ENCODE peak calls at places on chromosomes 12 and 14, in five cellular contexts. One of them, this sample, is unnamed.

GRCh38 chr14:20632831-20633771 is 8.4 kb downstream of the OR6S1 start:
- DNase-seq in K562: peak
- DNase-seq in SK-N-SH: peak
- DNase-seq in GM12878: peak
- DNase-seq in HepG2: peak
- DNase-seq in this sample: peak

GRCh38 chr12:94873368-94874085 is 130.0 kb downstream of the NDUFA12 start:
- DNase-seq in SK-N-SH: peak
- DNase-seq in K562: no peak
- DNase-seq in HepG2: no peak
- DNase-seq in GM12878: no peak
- DNase-seq in this sample: no peak

GRCh38 chr12:122740351-122740750 is 9.7 kb upstream of the HCAR1 start:
- DNase-seq in SK-N-SH: no peak
- DNase-seq in GM12878: no peak
- DNase-seq in K562: peak
- DNase-seq in HepG2: no peak
- DNase-seq in this sample: no peak

GRCh38 chr12:118780939-118781338 is 200.4 kb upstream of the SRRM4 start:
- DNase-seq in GM12878: no peak
- DNase-seq in HepG2: peak
- DNase-seq in K562: no peak
- DNase-seq in SK-N-SH: no peak
- DNase-seq in this sample: no peak

GRCh38 chr12:49296034-49296835 is 1.3 kb downstream of the PRPH start:
- DNase-seq in SK-N-SH: peak
- DNase-seq in K562: peak
- DNase-seq in GM12878: no peak
- DNase-seq in HepG2: peak
- DNase-seq in this sample: peak

GRCh38 chr14:61460853-61461611 is 139.7 kb downstream of the PRKCH start:
- DNase-seq in GM12878: no peak
- DNase-seq in SK-N-SH: no peak
- DNase-seq in HepG2: peak
- DNase-seq in K562: peak
- DNase-seq in this sample: no peak

GRCh38 chr14:51147183-51147582 is 52.3 kb upstream of the TRIM9 start:
- DNase-seq in K562: no peak
- DNase-seq in SK-N-SH: no peak
- DNase-seq in GM12878: no peak
- DNase-seq in HepG2: peak
- DNase-seq in this sample: no peak

GRCh38 chr12:123621101-123621500 is 12.4 kb downstream of the EIF2B1 start:
- DNase-seq in K562: no peak
- DNase-seq in HepG2: no peak
- DNase-seq in SK-N-SH: no peak
- DNase-seq in GM12878: no peak
- DNase-seq in this sample: no peak

GRCh38 chr12:117408161-117408791 is 46.9 kb upstream of the NOS1 start:
- DNase-seq in K562: no peak
- DNase-seq in SK-N-SH: peak
- DNase-seq in GM12878: no peak
- DNase-seq in HepG2: no peak
- DNase-seq in this sample: peak

GRCh38 chr14:67574806-67575205 is 25.3 kb downstream of the PIGH start:
- DNase-seq in HepG2: no peak
- DNase-seq in K562: no peak
- DNase-seq in GM12878: no peak
- DNase-seq in SK-N-SH: no peak
- DNase-seq in this sample: no peak

GRCh38 chr12:39378346-39378745 is 64.6 kb downstream of the KIF21A start:
- DNase-seq in HepG2: no peak
- DNase-seq in SK-N-SH: no peak
- DNase-seq in GM12878: no peak
- DNase-seq in K562: no peak
- DNase-seq in this sample: no peak

GRCh38 chr12:44930972-44931600 is 55.0 kb upstream of the NELL2 start:
- DNase-seq in GM12878: no peak
- DNase-seq in K562: peak
- DNase-seq in SK-N-SH: peak
- DNase-seq in HepG2: peak
- DNase-seq in this sample: peak

GRCh38 chr12:108633534-108634224 is at the start of gene SELPLG:
- DNase-seq in GM12878: peak
- DNase-seq in SK-N-SH: no peak
- DNase-seq in K562: peak
- DNase-seq in HepG2: no peak
- DNase-seq in this sample: no peak

GRCh38 chr14:76829650-76830421 is 3.6 kb downstream of the LRRC74A start:
- DNase-seq in SK-N-SH: peak
- DNase-seq in GM12878: no peak
- DNase-seq in K562: no peak
- DNase-seq in HepG2: peak
- DNase-seq in this sample: no peak

GRCh38 chr12:26298785-26299621 is 103.6 kb downstream of the SSPN start:
- DNase-seq in SK-N-SH: peak
- DNase-seq in HepG2: no peak
- DNase-seq in GM12878: peak
- DNase-seq in K562: peak
- DNase-seq in this sample: no peak

GRCh38 chr14:80269338-80269935 is 58.1 kb upstream of the DIO2 start:
- DNase-seq in SK-N-SH: no peak
- DNase-seq in GM12878: no peak
- DNase-seq in K562: no peak
- DNase-seq in HepG2: no peak
- DNase-seq in this sample: no peak
- TF ChIP-seq JUND in SK-N-SH: no peak
- TF ChIP-seq JUND in GM12878: no peak
- TF ChIP-seq JUND in K562: no peak
- TF ChIP-seq JUND in HepG2: no peak
- TF ChIP-seq JUND in this sample: no peak

GRCh38 chr14:92693998-92694780 is 54.2 kb downstream of the LGMN start:
- DNase-seq in HepG2: peak
- DNase-seq in SK-N-SH: no peak
- DNase-seq in GM12878: no peak
- DNase-seq in K562: peak
- DNase-seq in this sample: peak
- TF ChIP-seq JUND in HepG2: peak
- TF ChIP-seq JUND in SK-N-SH: no peak
- TF ChIP-seq JUND in GM12878: no peak
- TF ChIP-seq JUND in K562: peak
- TF ChIP-seq JUND in this sample: no peak

GRCh38 chr12:106442575-106442974 is 85.0 kb downstream of the POLR3B start:
- DNase-seq in K562: no peak
- DNase-seq in SK-N-SH: no peak
- DNase-seq in HepG2: no peak
- DNase-seq in GM12878: no peak
- DNase-seq in this sample: no peak

GRCh38 chr12:106446429-106447092 is 89.0 kb downstream of the POLR3B start:
- DNase-seq in GM12878: no peak
- DNase-seq in HepG2: no peak
- DNase-seq in SK-N-SH: no peak
- DNase-seq in K562: no peak
- DNase-seq in this sample: no peak

GRCh38 chr12:106445053-106445452 is 87.5 kb downstream of the POLR3B start:
- DNase-seq in SK-N-SH: no peak
- DNase-seq in GM12878: no peak
- DNase-seq in K562: no peak
- DNase-seq in HepG2: no peak
- DNase-seq in this sample: no peak

DNA sequence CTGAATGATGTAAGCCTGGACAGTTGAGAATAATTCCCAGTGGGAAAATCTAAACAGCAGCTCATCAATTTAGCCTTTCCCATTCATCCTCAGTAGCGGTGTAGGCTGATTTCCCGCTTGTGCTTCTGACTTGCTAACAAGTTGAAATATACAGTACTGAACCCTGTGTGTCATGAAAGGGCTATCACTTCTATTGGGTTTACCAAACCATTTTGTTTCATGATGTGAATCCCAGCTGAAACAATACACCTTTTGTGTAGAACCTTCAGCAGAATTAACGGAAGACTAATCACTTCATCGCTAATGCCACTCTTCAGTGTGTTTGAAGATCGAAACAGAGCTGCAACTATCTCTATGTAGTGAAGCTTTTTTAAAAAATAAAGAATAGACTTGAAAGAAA is 88.4 kb downstream of the POLR3B start:
- DNase-seq in GM12878: no peak
- DNase-seq in HepG2: no peak
- DNase-seq in K562: no peak
- DNase-seq in SK-N-SH: no peak
- DNase-seq in this sample: no peak
- TF ChIP-seq JUND in GM12878: no peak
- TF ChIP-seq JUND in HepG2: no peak
- TF ChIP-seq JUND in K562: no peak
- TF ChIP-seq JUND in SK-N-SH: no peak
- TF ChIP-seq JUND in this sample: no peak

GRCh38 chr12:4355150-4355842 is 24.2 kb downstream of the FGF23 start:
- DNase-seq in HepG2: no peak
- DNase-seq in GM12878: no peak
- DNase-seq in K562: no peak
- DNase-seq in SK-N-SH: no peak
- DNase-seq in this sample: no peak

GRCh38 chr12:4353785-4354208 is 25.7 kb downstream of the FGF23 start:
- DNase-seq in K562: peak
- DNase-seq in HepG2: no peak
- DNase-seq in GM12878: no peak
- DNase-seq in SK-N-SH: peak
- DNase-seq in this sample: no peak

GRCh38 chr12:4355843-4356327 is 23.6 kb downstream of the FGF23 start:
- DNase-seq in SK-N-SH: peak
- DNase-seq in HepG2: peak
- DNase-seq in K562: peak
- DNase-seq in GM12878: no peak
- DNase-seq in this sample: peak
- TF ChIP-seq JUND in SK-N-SH: no peak
- TF ChIP-seq JUND in HepG2: no peak
- TF ChIP-seq JUND in K562: no peak
- TF ChIP-seq JUND in GM12878: no peak
- TF ChIP-seq JUND in this sample: no peak

DNA sequence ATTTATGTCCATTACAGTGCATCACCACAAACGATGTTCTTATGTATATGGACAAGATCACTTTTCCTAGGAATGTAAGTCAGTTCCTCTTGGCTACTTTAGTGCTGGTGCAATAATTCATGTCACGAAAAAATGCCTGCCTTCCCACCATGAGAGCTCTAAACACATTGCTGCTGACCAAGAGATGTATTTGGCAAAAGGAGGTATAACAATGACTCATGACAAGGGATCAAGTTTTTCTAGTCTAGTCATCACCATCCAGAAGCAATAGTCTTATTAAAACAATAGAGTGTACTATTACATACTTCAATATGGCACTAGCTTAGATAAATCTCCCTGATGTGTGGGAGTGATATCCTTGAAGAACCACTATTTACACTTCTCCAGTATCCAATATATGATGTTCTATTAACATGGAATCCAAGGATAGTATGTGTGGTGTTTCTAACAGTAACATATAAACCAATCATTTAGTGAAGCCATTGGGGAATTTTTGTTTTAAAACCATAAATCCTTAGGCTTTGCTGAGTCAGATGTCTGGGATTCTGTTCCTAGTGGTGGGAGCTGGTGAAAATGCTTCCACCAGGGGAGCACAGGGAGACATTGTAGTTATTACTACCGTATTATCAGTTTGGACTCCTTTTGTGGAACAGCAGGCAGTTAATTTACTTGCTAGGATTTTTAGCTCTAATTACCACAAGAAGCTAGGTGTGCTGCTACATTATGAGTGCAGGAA is 1387.5 kb downstream of the LRFN5 start:
- DNase-seq in GM12878: no peak
- DNase-seq in K562: no peak
- DNase-seq in SK-N-SH: no peak
- DNase-seq in HepG2: no peak
- DNase-seq in this sample: peak
- TF ChIP-seq JUND in GM12878: no peak
- TF ChIP-seq JUND in K562: no peak
- TF ChIP-seq JUND in SK-N-SH: no peak
- TF ChIP-seq JUND in HepG2: no peak
- TF ChIP-seq JUND in this sample: no peak

GRCh38 chr12:64187370-64187769 is 34.7 kb downstream of the KICS2 start:
- DNase-seq in K562: no peak
- DNase-seq in HepG2: no peak
- DNase-seq in SK-N-SH: no peak
- DNase-seq in GM12878: no peak
- DNase-seq in this sample: no peak
- TF ChIP-seq JUND in K562: no peak
- TF ChIP-seq JUND in HepG2: no peak
- TF ChIP-seq JUND in SK-N-SH: peak
- TF ChIP-seq JUND in GM12878: no peak
- TF ChIP-seq JUND in this sample: no peak